ENCODE peak calls at places on chromosome 2, in four cellular contexts. D, M, Q and L are unnamed samples. For H3K36me3, the result is how much of the 10 kb centered on the place peaks cover.

GRCh38 chr2:62587616-62588015 is 81.6 kb upstream of the TMEM17 start:
- DNase-seq in D (no peak), M (no peak), Q (no peak), L (no peak)

GRCh38 chr2:226378733-226379132 is 420.9 kb downstream of the IRS1 start:
- DNase-seq in D (no peak), M (peak), Q (no peak), L (peak)

GRCh38 chr2:159551811-159552210 is 64.5 kb downstream of the BAZ2B start:
- DNase-seq in D (no peak), M (peak), Q (no peak), L (peak)

GRCh38 chr2:74500578-74500946 is 1.2 kb upstream of the LBX2 start:
- DNase-seq in D (no peak), M (no peak), Q (no peak), L (no peak)

GRCh38 chr2:167581961-167582574 is 665.3 kb downstream of the STK39 start:
- DNase-seq in D (no peak), M (peak), Q (no peak), L (no peak)

GRCh38 chr2:85712261-85712660 is 18.1 kb downstream of the GNLY start:
- DNase-seq in D (no peak), M (no peak), Q (no peak), L (no peak)

GRCh38 chr2:119438726-119439284 is 7.2 kb downstream of the TMEM37 start:
- DNase-seq in D (no peak), M (no peak), Q (no peak), L (no peak)

GRCh38 chr2:224163573-224164307 is 124.7 kb upstream of the SERPINE2 start:
- DNase-seq in D (no peak), M (peak), Q (no peak), L (peak)

GRCh38 chr2:216216951-216217903 is 108.1 kb downstream of the XRCC5 start:
- DNase-seq in D (no peak), M (peak), Q (no peak), L (peak)

GRCh38 chr2:101267671-101268656 is 15.3 kb downstream of the CNOT11 start:
- DNase-seq in D (no peak), M (no peak), Q (no peak), L (no peak)

GRCh38 chr2:101272045-101272784 is 19.5 kb downstream of the CNOT11 start:
- DNase-seq in D (no peak), M (no peak), Q (no peak), L (no peak)

GRCh38 chr2:101274142-101274541 is 21.5 kb downstream of the CNOT11 start:
- DNase-seq in D (no peak), M (no peak), Q (no peak), L (no peak)

GRCh38 chr2:101273045-101273444 is 20.4 kb downstream of the CNOT11 start:
- DNase-seq in D (no peak), M (no peak), Q (no peak), L (no peak)

GRCh38 chr2:101270700-101271259 is 18.1 kb downstream of the CNOT11 start:
- DNase-seq in D (no peak), M (no peak), Q (no peak), L (no peak)
- H3K36me3 ChIP-seq in D (under half), M (under half), Q (half or more), L (under half)

DNA sequence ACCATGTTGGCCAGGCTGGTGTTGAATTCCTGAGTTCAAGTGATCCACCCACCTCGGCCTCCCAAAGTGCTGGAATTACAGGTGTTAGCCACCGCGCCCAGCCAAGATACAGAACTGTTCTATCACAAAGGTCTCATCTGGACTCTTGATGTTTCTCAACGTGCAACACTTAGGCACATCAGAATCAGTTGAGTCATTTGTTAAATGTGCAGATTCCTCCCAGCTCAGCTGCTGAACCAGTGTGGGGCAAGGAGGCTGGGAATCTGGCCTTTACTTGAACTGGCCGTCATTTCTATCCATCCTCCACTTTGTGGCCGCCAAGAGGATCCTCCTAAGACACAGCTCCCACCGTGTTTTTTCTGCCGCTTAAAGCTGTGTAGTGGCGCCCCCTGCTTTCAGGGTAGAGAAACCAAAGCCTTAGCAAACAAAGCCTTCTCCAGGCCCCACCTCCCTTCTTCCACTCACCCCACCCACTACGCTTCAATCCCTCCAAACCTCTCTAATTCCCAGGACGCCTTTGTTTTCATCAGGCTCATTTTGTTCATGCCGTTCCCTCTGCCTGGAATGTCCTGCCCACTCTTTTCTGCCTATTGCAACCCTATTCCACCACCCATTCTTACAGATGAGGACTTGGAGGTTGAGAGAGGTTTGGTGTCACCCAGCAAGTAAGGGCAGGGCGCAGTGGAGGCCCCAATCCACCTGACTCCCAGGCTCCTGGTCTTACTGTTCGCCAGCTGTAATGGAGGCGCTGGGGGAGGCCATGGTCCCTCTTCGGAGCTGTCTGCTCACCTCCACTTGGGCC is 776 bp upstream of the SPEG start:
- DNase-seq in D (no peak), M (peak), Q (no peak), L (no peak)
- H3K4me3 ChIP-seq in D (no peak), M (no peak), Q (peak), L (no peak)

GRCh38 chr2:149645391-149645790 is 57.8 kb upstream of the MMADHC start:
- DNase-seq in D (no peak), M (peak), Q (no peak), L (no peak)
- TF ChIP-seq CTCF in D (no peak), M (peak), Q (no peak), L (no peak)

GRCh38 chr2:190641469-190641868 is 7.4 kb upstream of the NAB1 start:
- DNase-seq in D (no peak), M (peak), Q (no peak), L (no peak)

GRCh38 chr2:190637331-190637734 is 11.6 kb upstream of the NAB1 start:
- DNase-seq in D (no peak), M (peak), Q (no peak), L (no peak)

GRCh38 chr2:190637903-190638618 is 10.8 kb upstream of the NAB1 start:
- DNase-seq in D (peak), M (peak), Q (peak), L (no peak)

GRCh38 chr2:190636362-190636761 is 12.5 kb upstream of the NAB1 start:
- DNase-seq in D (no peak), M (peak), Q (no peak), L (peak)

GRCh38 chr2:190640124-190640523 is 8.8 kb upstream of the NAB1 start:
- DNase-seq in D (no peak), M (no peak), Q (no peak), L (no peak)
- H3K36me3 ChIP-seq in D (under half), M (under half), Q (under half), L (under half)

DNA sequence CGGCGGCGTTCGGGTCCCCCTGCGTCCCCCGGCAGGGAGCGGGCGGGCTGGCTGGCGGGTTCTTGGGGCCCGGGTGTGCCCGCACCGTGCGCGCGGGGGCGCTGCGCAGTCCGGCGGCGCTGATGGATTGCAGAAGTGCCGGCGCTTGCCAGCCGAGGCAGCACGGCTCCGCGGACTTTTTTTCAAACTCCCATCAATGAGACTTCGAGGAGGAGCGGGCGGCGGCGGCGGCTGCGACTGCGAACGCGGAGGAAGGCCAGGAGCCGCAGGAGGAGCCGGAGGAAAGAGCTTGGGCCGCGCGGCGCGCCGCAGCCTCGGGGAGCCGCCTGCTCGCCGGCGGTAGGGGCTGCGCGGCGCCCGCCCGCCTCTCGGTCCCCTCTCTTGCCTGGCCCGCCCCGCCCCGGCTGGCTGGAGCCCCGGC is at the start of gene GLI2:
- DNase-seq in D (peak), M (peak), Q (peak), L (peak)
- H3K4me3 ChIP-seq in D (peak), M (peak), Q (peak), L (peak)

GRCh38 chr2:207528980-207529329 is 807 bp upstream of the CREB1 start:
- DNase-seq in D (no peak), M (peak), Q (no peak), L (no peak)
- TF ChIP-seq CTCF in D (peak), M (peak), Q (no peak), L (no peak)